ENCODE peak calls at places on chromosomes 12 and 14, in four cellular contexts. C is A549, L is K562, S is GM12878. R is an unnamed sample.

GRCh38 chr14:22180045-22180444 is 409.0 kb downstream of the DAD1 start:
- DNase-seq in C (no peak), L (no peak), S (no peak), R (no peak)

GRCh38 chr12:55724226-55724939 is 4.2 kb downstream of the RDH5 start:
- DNase-seq in C (peak), S (no peak), L (peak), R (peak)

GRCh38 chr14:56592746-56593544 is 13.3 kb downstream of the TMEM260 start:
- DNase-seq in S (no peak), L (no peak), C (no peak), R (no peak)

GRCh38 chr14:91636604-91637003 is 95.3 kb downstream of the CATSPERB start:
- DNase-seq in L (no peak), C (no peak), S (no peak), R (no peak)

GRCh38 chr12:108815875-108816594 is 41.3 kb downstream of the SSH1 start:
- DNase-seq in C (no peak), S (no peak), L (no peak), R (no peak)

GRCh38 chr12:108641446-108642268 is 8.0 kb upstream of the SELPLG start:
- DNase-seq in L (no peak), C (no peak), S (no peak), R (no peak)

GRCh38 chr12:116236148-116236731 is 41.3 kb downstream of the MED13L start:
- DNase-seq in C (peak), S (peak), L (peak), R (peak)

GRCh38 chr14:31993521-31993941 is 83.6 kb upstream of the ARHGAP5 start:
- DNase-seq in C (no peak), S (no peak), L (peak), R (no peak)

GRCh38 chr12:26878661-26879119 is 45.7 kb upstream of the ITPR2 start:
- DNase-seq in C (no peak), S (no peak), L (no peak), R (peak)

GRCh38 chr14:104370256-104370870 is 209.2 kb upstream of the C14orf180 start:
- DNase-seq in L (peak), S (no peak), C (peak), R (peak)

GRCh38 chr14:102279688-102280348 is 25.1 kb downstream of the MOK start:
- DNase-seq in S (no peak), L (no peak), C (peak), R (no peak)

GRCh38 chr14:91244501-91244901 is at the start of gene GPR68:
- DNase-seq in C (no peak), S (no peak), L (no peak), R (peak)

GRCh38 chr14:88919502-88919901 is 95.1 kb downstream of the TTC8 start:
- DNase-seq in C (peak), L (no peak), S (no peak), R (no peak)

GRCh38 chr12:22048351-22049041 is 2.5 kb downstream of the CMAS start:
- DNase-seq in S (no peak), C (no peak), L (peak), R (no peak)

GRCh38 chr14:64857979-64858740 is 21.5 kb downstream of the SPTB start:
- DNase-seq in C (no peak), S (no peak), L (no peak), R (no peak)

GRCh38 chr12:87200289-87200979 is 828.8 kb downstream of the C12orf50 start:
- DNase-seq in C (no peak), L (no peak), S (no peak), R (no peak)

GRCh38 chr14:90398841-90399540 is 2.2 kb downstream of the CALM1 start:
- DNase-seq in C (no peak), S (no peak), L (no peak), R (no peak)

GRCh38 chr12:100356646-100357223 is at the start of gene SLC17A8:
- DNase-seq in C (no peak), L (no peak), S (no peak), R (peak)

GRCh38 chr12:70646850-70647249 is 9.6 kb upstream of the PTPRB start:
- DNase-seq in S (no peak), C (no peak), L (no peak), R (no peak)

GRCh38 chr14:98548071-98548686 is 723.8 kb downstream of the BCL11B start:
- DNase-seq in S (no peak), L (no peak), C (no peak), R (no peak)

GRCh38 chr12:12722351-12723146 is 5.4 kb downstream of the CDKN1B start:
- DNase-seq in S (no peak), C (peak), L (no peak), R (no peak)

GRCh38 chr14:104245075-104245474 is 106.7 kb downstream of the KIF26A start:
- DNase-seq in L (no peak), S (no peak), C (no peak), R (no peak)

GRCh38 chr12:76219806-76220205 is 128.4 kb downstream of the BBS10 start:
- DNase-seq in C (no peak), S (no peak), L (no peak), R (no peak)

GRCh38 chr14:76584271-76584702 is 177.0 kb upstream of the VASH1 start:
- DNase-seq in L (no peak), C (no peak), S (no peak), R (no peak)

GRCh38 chr14:103597623-103598372 is 31.2 kb upstream of the KLC1 start:
- DNase-seq in S (no peak), L (peak), C (no peak), R (no peak)

DNA sequence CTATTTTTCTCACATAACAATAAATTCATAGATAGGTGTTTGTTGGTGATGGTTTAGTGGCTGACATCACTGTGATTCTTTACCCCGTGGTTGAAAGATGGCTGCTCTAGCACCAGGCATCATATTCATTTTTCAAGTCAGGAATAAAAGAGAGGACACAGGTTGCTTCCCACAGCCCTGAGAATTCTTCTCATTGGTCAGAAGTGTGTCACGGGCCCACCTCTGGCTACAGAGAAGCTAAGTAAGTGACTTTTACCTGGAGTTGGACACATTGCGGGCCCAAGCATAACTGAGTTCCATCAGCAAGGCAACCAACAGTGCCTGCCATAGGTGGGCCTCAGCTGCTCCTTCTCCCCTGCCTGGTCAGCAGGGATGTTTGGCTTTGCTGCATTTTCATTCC is 27.6 kb upstream of the FGF23 start:
- DNase-seq in C (no peak), L (no peak), S (no peak), R (no peak)
- TF ChIP-seq MAX in C (no peak), L (no peak), S (no peak), R (no peak)

GRCh38 chr14:70186826-70187483 is 1.8 kb downstream of the SLC8A3 start:
- DNase-seq in S (no peak), C (no peak), L (no peak), R (peak)
- TF ChIP-seq RCOR1 in S (no peak), C (no peak), L (no peak), R (no peak)

DNA sequence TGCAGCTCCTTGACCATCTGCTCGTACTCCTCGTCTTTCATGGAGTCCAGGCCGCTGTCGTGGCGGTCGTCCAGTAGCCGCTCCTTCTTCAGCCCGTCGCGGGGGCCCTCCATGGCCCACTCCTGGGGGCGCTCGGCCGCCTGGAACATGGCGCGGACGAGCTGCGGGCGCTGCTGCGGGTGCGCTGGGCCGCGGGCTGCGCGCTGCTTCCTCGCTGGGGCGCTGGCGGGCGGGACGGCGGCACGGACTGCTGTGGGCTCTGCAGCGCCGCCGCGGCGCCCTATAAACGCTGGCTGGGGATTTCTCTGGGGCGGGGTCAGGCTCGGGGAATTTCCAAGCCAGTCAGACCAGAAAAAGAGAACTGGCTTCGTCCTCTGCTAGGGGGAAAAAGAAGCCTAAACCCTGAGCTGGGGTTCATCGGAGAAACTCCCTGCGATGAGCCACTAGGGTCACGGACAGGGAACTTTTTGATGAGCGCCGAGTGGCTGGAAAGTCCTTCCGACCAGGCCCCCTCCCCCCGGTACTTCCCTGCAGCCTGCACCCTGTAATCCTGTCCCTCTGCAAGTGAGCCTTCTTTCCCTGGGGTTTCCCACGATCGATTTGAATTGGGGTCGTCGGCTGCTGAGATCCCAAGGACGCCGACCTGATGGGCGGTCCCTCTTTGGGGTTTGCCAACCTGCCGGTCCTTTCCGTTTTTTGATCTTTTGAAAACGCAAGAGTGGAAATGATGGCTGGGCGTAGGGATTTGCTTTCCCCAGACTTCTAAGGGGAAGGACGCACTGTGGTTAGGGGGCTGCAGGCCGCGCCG is at the start of gene NFKBIA:
- DNase-seq in L (peak), S (peak), C (peak), R (peak)
- TF ChIP-seq MAX in L (no peak), S (no peak), C (peak), R (peak)

DNA sequence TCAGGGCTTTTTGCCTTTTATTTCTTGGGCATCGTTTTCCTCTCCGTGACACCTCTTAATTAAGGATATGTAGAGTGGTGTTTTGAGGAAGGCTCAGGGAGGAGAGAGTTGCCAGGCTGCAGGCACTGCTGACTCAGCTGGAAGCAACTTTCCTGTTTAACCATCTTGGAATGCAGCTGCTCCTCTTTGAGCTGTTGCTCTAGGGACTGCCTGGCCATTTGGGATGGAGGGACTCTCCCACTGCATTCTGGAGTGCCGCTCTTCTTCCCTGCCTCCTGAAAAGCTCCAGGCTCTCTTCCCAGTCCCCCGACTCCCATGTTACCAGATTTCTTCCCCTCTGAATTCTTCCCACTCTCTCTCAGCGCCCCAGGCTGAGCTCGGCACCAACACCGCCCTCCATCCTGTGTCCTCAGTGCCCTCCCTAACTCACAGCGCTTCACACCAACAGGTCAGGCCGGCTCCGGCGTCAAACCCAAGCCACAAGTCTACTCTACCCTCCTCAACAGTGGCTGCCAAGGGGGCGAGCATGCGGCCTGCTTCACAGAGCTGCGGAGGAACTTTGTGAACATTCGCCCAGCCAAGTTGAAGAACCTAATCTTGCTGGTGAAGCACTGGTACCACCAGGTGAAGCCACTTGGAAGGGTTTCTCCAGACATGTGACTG is 5.9 kb downstream of the OAS3 start:
- DNase-seq in S (no peak), C (no peak), L (no peak), R (no peak)
- TF ChIP-seq RCOR1 in S (no peak), C (no peak), L (no peak), R (no peak)

DNA sequence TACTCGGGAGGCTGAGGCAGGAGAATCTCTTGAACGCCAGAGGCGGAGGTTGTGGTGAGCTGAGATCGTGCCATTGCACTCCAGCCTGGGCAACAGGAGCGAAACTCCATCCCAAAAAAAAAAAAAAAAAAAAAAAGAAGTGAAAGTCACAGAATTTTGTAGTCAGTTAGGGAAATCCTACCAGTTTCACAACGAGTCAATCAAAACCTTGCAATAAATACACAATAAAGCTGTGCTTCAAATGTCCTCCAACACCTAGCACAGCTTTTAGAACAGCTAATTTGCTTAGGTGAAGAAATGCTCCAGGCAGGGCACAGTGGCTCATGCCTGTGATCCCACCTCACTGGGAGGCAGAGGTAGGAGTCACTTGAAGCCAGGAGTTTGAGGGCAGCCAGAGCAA is 112.8 kb upstream of the ATF7IP start:
- DNase-seq in L (no peak), S (no peak), C (no peak), R (no peak)
- TF ChIP-seq MAX in L (no peak), S (no peak), C (no peak), R (no peak)

GRCh38 chr12:95004610-95005009 is 1.1 kb upstream of the NDUFA12 start:
- DNase-seq in C (no peak), S (no peak), L (no peak), R (no peak)
- TF ChIP-seq RCOR1 in C (no peak), S (no peak), L (no peak), R (no peak)

GRCh38 chr12:49762468-49762847 is 21.1 kb downstream of the TMBIM6 start:
- DNase-seq in S (no peak), C (no peak), L (no peak), R (no peak)
- TF ChIP-seq MAX in S (no peak), C (no peak), L (no peak), R (no peak)

R was measured in SK-N-SH.